ENCODE peak calls at places on chromosome 19, in seven cellular contexts. V, H, Z, C, R, F and U are unnamed samples.

GRCh38 chr19:43811833-43812232 is 9.6 kb upstream of the LYPD5 start:
- DNase-seq in F (no peak), C (no peak), R (no peak), V (no peak), H (no peak), Z (no peak), U (no peak)

GRCh38 chr19:22530042-22530441 is 104.1 kb upstream of the ZNF492 start:
- DNase-seq in R (no peak), F (no peak), V (no peak), Z (no peak), H (no peak), C (no peak), U (no peak)

GRCh38 chr19:44856438-44857083 is 10.5 kb downstream of the NECTIN2 start:
- DNase-seq in H (no peak), R (no peak), C (no peak), V (no peak), Z (no peak), F (no peak), U (no peak)

GRCh38 chr19:3536429-3537100 is 2.4 kb upstream of the TEKTIP1 start:
- DNase-seq in Z (no peak), H (no peak), R (peak; percentile 39), C (no peak), V (no peak), F (no peak), U (peak; percentile 94)

GRCh38 chr19:56866563-56866962 is 26.0 kb upstream of the PEG3 start:
- DNase-seq in F (no peak), H (no peak), V (no peak), C (no peak), R (no peak), Z (no peak), U (no peak)

GRCh38 chr19:44927746-44928145 is 13.3 kb downstream of the APOC1 start:
- DNase-seq in V (no peak), H (peak; percentile 59), Z (no peak), R (no peak), F (no peak), C (peak; percentile 27), U (peak; percentile 91)

GRCh38 chr19:13417054-13417453 is 89.2 kb downstream of the CACNA1A start:
- DNase-seq in H (no peak), C (no peak), F (peak; percentile 23), V (no peak), Z (peak; percentile 63), R (no peak), U (no peak)

GRCh38 chr19:28532765-28533341 is 680.1 kb downstream of the UQCRFS1 start:
- DNase-seq in V (no peak), C (no peak), R (no peak), H (no peak), Z (no peak), F (no peak), U (no peak)

GRCh38 chr19:47486900-47487299 is 2.9 kb upstream of the KPTN start:
- DNase-seq in R (no peak), C (no peak), F (no peak), H (no peak), V (no peak), Z (no peak), U (no peak)

GRCh38 chr19:12884926-12885748 is 1.9 kb downstream of the KLF1 start:
- DNase-seq in H (peak; percentile 28), V (peak; percentile 87), C (peak; percentile 75), R (peak; percentile 80), F (peak; percentile 70), Z (peak; percentile 95), U (peak; percentile 95)

GRCh38 chr19:33434886-33435705 is 61.6 kb downstream of the CEBPG start:
- DNase-seq in R (no peak), H (peak; percentile 32), C (peak; percentile 60), F (no peak), Z (no peak), V (peak; percentile 21), U (peak; percentile 92)

GRCh38 chr19:38034153-38034835 is 127.3 kb downstream of the SIPA1L3 start:
- DNase-seq in V (no peak), C (peak; percentile 40), H (peak; percentile 62), R (no peak), Z (peak; percentile 81), F (no peak), U (no peak)

GRCh38 chr19:34278783-34279182 is 24.4 kb downstream of the GARRE1 start:
- DNase-seq in Z (peak; percentile 26), H (no peak), R (no peak), C (no peak), F (no peak), V (no peak), U (no peak)

GRCh38 chr19:29393915-29394460 is 131.8 kb upstream of the VSTM2B start:
- DNase-seq in H (no peak), Z (peak; percentile 63), C (no peak), V (peak; percentile 58), F (peak; percentile 1), R (no peak), U (no peak)

GRCh38 chr19:16319466-16319865 is 5.2 kb upstream of the KLF2 start:
- DNase-seq in F (no peak), C (peak; percentile 45), R (no peak), H (peak; percentile 49), V (no peak), Z (no peak), U (peak; percentile 68)

GRCh38 chr19:6071103-6071485 is 39.2 kb downstream of the RFX2 start:
- DNase-seq in H (peak; percentile 78), V (no peak), R (no peak), C (peak; percentile 91), F (peak; percentile 15), Z (no peak), U (peak; percentile 94)

GRCh38 chr19:57907394-57907793 is 9.0 kb downstream of the ZNF417 start:
- DNase-seq in V (no peak), H (no peak), C (no peak), Z (no peak), R (no peak), F (no peak), U (no peak)

GRCh38 chr19:19606021-19606420 is 12.5 kb downstream of the PBX4 start:
- DNase-seq in C (no peak), R (peak; percentile 88), F (peak; percentile 95), V (no peak), Z (no peak), H (peak; percentile 10), U (peak; percentile 64)

GRCh38 chr19:8233370-8233769 is 24.2 kb downstream of the CERS4 start:
- DNase-seq in Z (no peak), R (no peak), F (no peak), V (no peak), H (peak; percentile 53), C (no peak), U (peak; percentile 34)

GRCh38 chr19:27974082-27974513 is 1238.9 kb downstream of the UQCRFS1 start:
- DNase-seq in C (peak; percentile 69), R (no peak), F (peak; percentile 7), V (peak; percentile 70), H (no peak), Z (peak; percentile 72), U (peak; percentile 32)

GRCh38 chr19:4870025-4870700 is 2.7 kb upstream of the PLIN3 start:
- DNase-seq in V (no peak), C (peak; percentile 97), R (peak; percentile 90), Z (peak; percentile 49), F (peak; percentile 97), H (peak; percentile 92), U (peak; percentile 95)

GRCh38 chr19:34664168-34664567 is 12.8 kb downstream of the SCGB2B2 start:
- DNase-seq in V (no peak), Z (no peak), F (no peak), H (no peak), R (no peak), C (no peak), U (no peak)

DNA sequence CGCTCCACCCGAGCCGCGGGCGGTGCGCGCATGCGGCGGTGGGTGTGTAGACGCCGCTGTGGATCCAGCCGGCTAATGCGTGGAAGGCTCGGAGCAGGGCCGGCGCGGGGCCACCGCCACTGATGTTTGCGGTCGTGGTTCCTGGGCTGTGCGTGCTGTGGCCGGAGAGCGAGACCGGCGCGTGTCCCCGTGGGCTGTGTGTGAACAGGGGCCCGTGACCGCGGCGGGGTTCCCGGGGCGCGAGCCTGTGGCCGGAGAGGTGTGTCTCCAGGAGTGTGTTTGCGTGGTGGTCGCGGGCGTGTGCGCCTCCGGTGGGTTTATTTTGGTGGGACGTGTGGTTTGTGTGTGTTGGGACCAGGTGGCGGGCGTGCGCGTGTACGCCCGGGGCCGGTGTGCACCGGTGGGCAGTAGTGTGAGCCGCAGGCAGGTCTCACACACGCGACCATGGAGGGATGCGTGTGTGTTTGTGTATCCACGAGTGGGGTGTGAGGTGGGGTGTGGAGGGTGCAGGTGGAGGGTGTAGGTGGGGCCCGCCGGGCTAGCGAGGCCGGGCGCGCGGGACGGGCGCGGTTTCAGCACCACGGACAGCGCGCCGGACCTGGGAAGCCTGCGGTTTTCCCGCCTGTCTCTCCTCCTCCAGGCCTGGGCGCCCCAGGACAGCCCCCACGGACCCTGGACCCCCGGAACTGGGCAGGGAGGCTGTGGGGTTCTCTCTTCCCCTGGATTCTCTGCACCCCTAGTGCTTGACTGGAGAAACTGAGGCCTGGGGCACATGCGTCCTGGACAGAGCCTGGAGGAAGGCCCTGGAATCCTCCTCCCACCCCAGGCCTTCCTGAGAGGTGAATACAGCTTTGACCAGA is 1.6 kb downstream of the HCN2 start:
- DNase-seq in C (peak; percentile 62), V (peak; percentile 86), R (peak; percentile 35), F (peak; percentile 36), H (no peak), Z (no peak), U (peak; percentile 96)
- H4K20me1 ChIP-seq in C (no peaks in the 10 kb centered on the region), V (peaks cover 84% of the 10 kb centered on the region), R (peaks cover 7% of the 10 kb centered on the region), F (no peaks in the 10 kb centered on the region), H (peaks cover 32% of the 10 kb centered on the region), Z (no peaks in the 10 kb centered on the region), U (peaks cover 14% of the 10 kb centered on the region)

DNA sequence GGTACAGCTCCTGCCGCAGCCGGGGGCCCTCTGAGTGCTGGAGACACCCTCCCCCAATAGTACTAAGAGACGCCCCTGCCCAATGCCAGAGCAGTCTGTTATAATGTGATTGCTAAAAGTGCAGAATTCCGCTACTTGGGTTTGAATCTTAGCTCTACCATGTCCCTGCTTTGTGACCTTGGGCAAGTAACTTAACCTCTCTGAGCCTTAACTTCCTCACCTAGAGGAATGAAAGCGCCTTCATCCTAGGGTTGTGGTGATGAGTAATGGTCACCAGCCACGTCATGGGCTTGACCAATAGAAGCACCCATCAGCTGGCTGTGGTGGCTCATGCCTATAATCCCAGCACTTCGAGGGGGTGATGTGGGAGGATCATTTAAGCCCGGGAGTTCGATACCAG is 6.5 kb downstream of the PLEKHG2 start:
- DNase-seq in H (no peak), Z (no peak), V (no peak), R (no peak), C (no peak), F (no peak), U (peak; percentile 64)
- H3K36me3 ChIP-seq in H (peaks cover 73% of the 10 kb centered on the region), Z (no peaks in the 10 kb centered on the region), V (no peaks in the 10 kb centered on the region), R (peaks cover 11% of the 10 kb centered on the region), C (peaks cover 6% of the 10 kb centered on the region), F (no peaks in the 10 kb centered on the region), U (peaks cover 53% of the 10 kb centered on the region)

GRCh38 chr19:18510216-18510615 is 11.7 kb downstream of the ELL start:
- DNase-seq in H (no peak), C (no peak), Z (no peak), R (no peak), V (no peak), F (no peak), U (no peak)
- H4K20me1 ChIP-seq in H (peaks cover 95% of the 10 kb centered on the region), C (peaks cover 42% of the 10 kb centered on the region), Z (peaks cover 53% of the 10 kb centered on the region), R (peaks cover 13% of the 10 kb centered on the region), V (peaks cover 89% of the 10 kb centered on the region), F (peaks cover 75% of the 10 kb centered on the region), U (peaks cover 88% of the 10 kb centered on the region)

DNA sequence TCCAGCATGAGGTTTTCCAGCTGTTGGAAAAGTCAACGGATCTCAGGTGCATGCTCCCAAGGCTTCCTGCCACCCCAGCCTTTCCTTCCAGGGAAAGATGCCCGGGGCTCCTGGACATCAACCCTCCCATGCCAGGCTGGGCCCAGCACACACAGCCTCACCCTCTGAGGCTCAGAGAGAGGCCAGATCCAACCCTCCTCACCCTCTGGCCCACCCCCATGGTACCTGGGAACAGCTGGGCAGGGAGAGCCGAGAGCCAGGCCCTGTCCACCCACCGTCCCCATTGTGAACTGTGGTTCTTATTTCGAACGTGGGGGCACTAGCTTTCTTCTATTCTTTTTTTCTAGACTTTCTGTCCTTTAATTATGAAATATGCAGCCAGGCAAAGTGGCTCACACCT is 9.9 kb upstream of the CCNP start:
- DNase-seq in H (no peak), C (no peak), R (no peak), Z (no peak), V (no peak), F (no peak), U (peak; percentile 47)
- H3K36me3 ChIP-seq in H (peaks cover 63% of the 10 kb centered on the region), C (peaks cover 10% of the 10 kb centered on the region), R (peaks cover 10% of the 10 kb centered on the region), Z (peaks cover 5% of the 10 kb centered on the region), V (no peaks in the 10 kb centered on the region), F (peaks cover 2% of the 10 kb centered on the region), U (peaks cover 27% of the 10 kb centered on the region)